ENCODE peak calls at places on chromosomes 2 and 18, in nine cellular contexts. One of them, this sample, is unnamed.

GRCh38 chr2:155748126-155748525 is 584.4 kb downstream of the NR4A2 start:
- DNase-seq in GM12878: no peak
- DNase-seq in A673: no peak
- DNase-seq in GM23248: no peak
- DNase-seq in fibroblast of lung: no peak
- DNase-seq in MM.1S: no peak
- DNase-seq in endothelial cell of umbilical vein: no peak
- DNase-seq in DND-41: no peak
- DNase-seq in K562: no peak
- DNase-seq in this sample: no peak

GRCh38 chr2:15041429-15041837 is 408.9 kb downstream of the LRATD1 start:
- DNase-seq in GM12878: no peak
- DNase-seq in A673: no peak
- DNase-seq in GM23248: no peak
- DNase-seq in fibroblast of lung: peak; percentile 25
- DNase-seq in MM.1S: no peak
- DNase-seq in endothelial cell of umbilical vein: no peak
- DNase-seq in DND-41: no peak
- DNase-seq in K562: no peak
- DNase-seq in this sample: no peak

GRCh38 chr2:137980459-137980858 is 16.2 kb downstream of the HNMT start:
- DNase-seq in GM12878: no peak
- DNase-seq in A673: no peak
- DNase-seq in GM23248: peak; percentile 51
- DNase-seq in fibroblast of lung: no peak
- DNase-seq in MM.1S: no peak
- DNase-seq in endothelial cell of umbilical vein: no peak
- DNase-seq in DND-41: no peak
- DNase-seq in K562: no peak
- DNase-seq in this sample: no peak

GRCh38 chr2:19255481-19255880 is 102.9 kb downstream of the OSR1 start:
- DNase-seq in GM12878: no peak
- DNase-seq in A673: no peak
- DNase-seq in GM23248: no peak
- DNase-seq in fibroblast of lung: no peak
- DNase-seq in MM.1S: no peak
- DNase-seq in endothelial cell of umbilical vein: no peak
- DNase-seq in DND-41: no peak
- DNase-seq in K562: no peak
- DNase-seq in this sample: no peak

GRCh38 chr18:23270999-23271680 is 135.9 kb downstream of the CABLES1 start:
- DNase-seq in GM12878: no peak
- DNase-seq in A673: peak; percentile 41
- DNase-seq in GM23248: peak; percentile 11
- DNase-seq in fibroblast of lung: peak; percentile 64
- DNase-seq in MM.1S: no peak
- DNase-seq in endothelial cell of umbilical vein: peak; percentile 71
- DNase-seq in DND-41: no peak
- DNase-seq in K562: no peak
- DNase-seq in this sample: no peak

GRCh38 chr2:66555511-66556324 is 120.8 kb downstream of the MEIS1 start:
- DNase-seq in GM12878: no peak
- DNase-seq in A673: peak; percentile 54
- DNase-seq in GM23248: peak; percentile 45
- DNase-seq in fibroblast of lung: peak; percentile 22
- DNase-seq in MM.1S: no peak
- DNase-seq in endothelial cell of umbilical vein: peak; percentile 74
- DNase-seq in DND-41: no peak
- DNase-seq in K562: no peak
- DNase-seq in this sample: no peak

GRCh38 chr2:208346756-208347155 is 59.8 kb upstream of the PTH2R start:
- DNase-seq in GM12878: no peak
- DNase-seq in A673: no peak
- DNase-seq in GM23248: no peak
- DNase-seq in fibroblast of lung: no peak
- DNase-seq in MM.1S: no peak
- DNase-seq in endothelial cell of umbilical vein: no peak
- DNase-seq in DND-41: no peak
- DNase-seq in K562: no peak
- DNase-seq in this sample: no peak

GRCh38 chr18:12540751-12541150 is 117.2 kb downstream of the SPIRE1 start:
- DNase-seq in GM12878: no peak
- DNase-seq in A673: no peak
- DNase-seq in GM23248: no peak
- DNase-seq in fibroblast of lung: no peak
- DNase-seq in MM.1S: no peak
- DNase-seq in endothelial cell of umbilical vein: no peak
- DNase-seq in DND-41: no peak
- DNase-seq in K562: no peak
- DNase-seq in this sample: no peak

GRCh38 chr2:150142561-150142960 is 344.9 kb downstream of the RND3 start:
- DNase-seq in GM12878: no peak
- DNase-seq in A673: no peak
- DNase-seq in GM23248: peak; percentile 83
- DNase-seq in fibroblast of lung: peak; percentile 88
- DNase-seq in MM.1S: no peak
- DNase-seq in endothelial cell of umbilical vein: peak; percentile 83
- DNase-seq in DND-41: no peak
- DNase-seq in K562: no peak
- DNase-seq in this sample: no peak

GRCh38 chr18:56333146-56333545 is 305.2 kb downstream of the TXNL1 start:
- DNase-seq in GM12878: no peak
- DNase-seq in A673: no peak
- DNase-seq in GM23248: no peak
- DNase-seq in fibroblast of lung: no peak
- DNase-seq in MM.1S: no peak
- DNase-seq in endothelial cell of umbilical vein: no peak
- DNase-seq in DND-41: no peak
- DNase-seq in K562: no peak
- DNase-seq in this sample: no peak

GRCh38 chr2:240454031-240454901 is 18.8 kb downstream of the GPC1 start:
- DNase-seq in GM12878: no peak
- DNase-seq in A673: no peak
- DNase-seq in GM23248: no peak
- DNase-seq in fibroblast of lung: no peak
- DNase-seq in MM.1S: no peak
- DNase-seq in endothelial cell of umbilical vein: no peak
- DNase-seq in DND-41: no peak
- DNase-seq in K562: no peak
- DNase-seq in this sample: no peak
- TF ChIP-seq EZH2 in GM12878: peak; percentile 66
- TF ChIP-seq EZH2 in A673: peak; percentile 40
- TF ChIP-seq EZH2 in GM23248: no peak
- TF ChIP-seq EZH2 in fibroblast of lung: no peak
- TF ChIP-seq EZH2 in MM.1S: no peak
- TF ChIP-seq EZH2 in endothelial cell of umbilical vein: peak; percentile 93
- TF ChIP-seq EZH2 in DND-41: no peak
- TF ChIP-seq EZH2 in K562: no peak
- TF ChIP-seq EZH2 in this sample: no peak

DNA sequence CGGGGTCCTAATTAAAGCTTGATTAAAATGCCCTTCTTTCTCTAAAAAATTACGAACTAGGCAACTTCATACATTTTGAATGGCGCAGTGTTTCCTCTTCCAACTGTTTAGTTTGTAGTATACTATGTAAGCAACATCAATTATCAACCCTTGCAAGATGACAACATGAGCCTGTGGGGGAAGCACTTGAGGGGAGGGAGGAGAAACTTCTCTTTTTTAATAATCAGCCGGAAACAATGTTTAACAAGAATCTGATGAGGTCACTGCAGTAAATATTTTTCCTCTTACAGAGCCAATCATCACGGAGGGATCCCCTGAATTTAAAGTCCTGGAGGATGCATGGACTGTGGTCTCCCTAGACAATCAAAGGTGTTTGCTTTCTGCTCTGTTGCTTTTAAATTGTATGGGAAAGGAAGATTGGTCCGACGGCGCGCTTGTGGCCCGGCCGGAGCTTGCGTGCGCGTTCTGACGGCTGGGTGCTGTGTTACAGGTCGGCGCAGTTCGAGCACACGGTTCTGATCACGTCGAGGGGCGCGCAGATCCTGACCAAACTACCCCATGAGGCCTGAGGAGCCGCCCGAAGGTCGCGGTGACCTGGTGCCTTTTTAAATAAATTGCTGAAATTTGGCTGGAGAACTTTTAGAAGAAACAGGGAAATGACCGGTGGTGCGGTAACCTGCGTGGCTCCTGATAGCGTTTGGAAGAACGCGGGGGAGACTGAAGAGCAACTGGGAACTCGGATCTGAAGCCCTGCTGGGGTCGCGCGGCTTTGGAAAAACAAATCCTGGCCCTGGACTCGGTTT is 5.3 kb upstream of the DLX1 start:
- DNase-seq in GM12878: no peak
- DNase-seq in A673: peak; percentile 49
- DNase-seq in GM23248: no peak
- DNase-seq in fibroblast of lung: no peak
- DNase-seq in MM.1S: no peak
- DNase-seq in endothelial cell of umbilical vein: no peak
- DNase-seq in DND-41: no peak
- DNase-seq in K562: no peak
- DNase-seq in this sample: peak; percentile 52
- TF ChIP-seq EZH2 in GM12878: no peak
- TF ChIP-seq EZH2 in A673: no peak
- TF ChIP-seq EZH2 in GM23248: no peak
- TF ChIP-seq EZH2 in fibroblast of lung: no peak
- TF ChIP-seq EZH2 in MM.1S: no peak
- TF ChIP-seq EZH2 in endothelial cell of umbilical vein: no peak
- TF ChIP-seq EZH2 in DND-41: no peak
- TF ChIP-seq EZH2 in K562: no peak
- TF ChIP-seq EZH2 in this sample: peak; percentile 83

DNA sequence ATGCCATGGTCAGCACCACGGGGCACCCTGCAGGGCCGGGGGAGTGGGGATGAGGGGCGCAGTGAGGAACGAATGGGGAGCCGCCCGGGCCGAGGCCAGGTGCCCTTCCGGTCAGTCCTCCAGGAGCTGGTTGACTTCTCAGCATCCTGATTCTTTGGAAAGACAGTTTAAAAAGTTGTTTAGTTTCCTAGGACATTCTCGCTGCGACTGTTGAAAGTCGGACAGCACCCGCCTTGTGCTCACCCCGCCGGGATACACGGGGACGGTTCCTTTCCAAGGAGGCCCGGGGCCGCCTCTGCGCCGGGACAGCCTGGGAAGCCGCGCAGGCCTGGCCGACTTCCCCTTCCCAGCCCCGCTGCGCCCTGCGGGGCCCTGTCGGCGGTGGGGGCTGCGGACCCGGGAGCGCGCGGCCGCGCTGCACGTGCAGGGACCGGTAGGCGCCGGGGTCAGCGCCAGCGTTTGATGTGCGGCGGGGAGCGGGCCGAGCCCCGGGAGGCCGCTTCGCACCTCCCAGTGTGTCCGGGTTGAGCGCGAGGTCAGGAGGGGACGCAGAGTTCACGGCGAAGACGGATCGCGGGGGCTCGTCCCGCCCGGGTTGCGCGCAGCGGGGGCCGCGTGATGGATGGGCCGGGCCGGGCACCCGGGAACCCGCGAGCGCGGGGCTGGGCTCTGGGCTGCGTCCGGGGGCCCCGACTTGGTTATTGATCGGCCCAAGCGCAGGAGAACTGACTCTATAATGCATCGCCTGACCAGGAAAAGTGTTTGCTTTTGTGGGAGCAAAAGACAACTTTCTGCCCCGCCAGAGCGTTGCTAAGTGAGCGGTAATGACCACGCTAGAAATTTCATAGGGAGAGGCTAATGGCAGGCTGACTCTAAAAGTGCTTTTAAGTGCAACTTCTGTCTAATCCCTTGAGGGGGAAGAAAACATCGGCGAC is 28.0 kb upstream of the SMIM21 start:
- DNase-seq in GM12878: no peak
- DNase-seq in A673: no peak
- DNase-seq in GM23248: peak; percentile 51
- DNase-seq in fibroblast of lung: peak; percentile 35
- DNase-seq in MM.1S: no peak
- DNase-seq in endothelial cell of umbilical vein: peak; percentile 6
- DNase-seq in DND-41: no peak
- DNase-seq in K562: no peak
- DNase-seq in this sample: peak; percentile 57
- TF ChIP-seq EZH2 in GM12878: no peak
- TF ChIP-seq EZH2 in A673: peak; percentile 77
- TF ChIP-seq EZH2 in GM23248: peak; percentile 31
- TF ChIP-seq EZH2 in fibroblast of lung: no peak
- TF ChIP-seq EZH2 in MM.1S: no peak
- TF ChIP-seq EZH2 in endothelial cell of umbilical vein: no peak
- TF ChIP-seq EZH2 in DND-41: no peak
- TF ChIP-seq EZH2 in K562: no peak
- TF ChIP-seq EZH2 in this sample: peak; percentile 19

GRCh38 chr2:222306393-222307137 is 7.8 kb upstream of the PAX3 start:
- DNase-seq in GM12878: no peak
- DNase-seq in A673: peak; percentile 32
- DNase-seq in GM23248: no peak
- DNase-seq in fibroblast of lung: no peak
- DNase-seq in MM.1S: no peak
- DNase-seq in endothelial cell of umbilical vein: no peak
- DNase-seq in DND-41: no peak
- DNase-seq in K562: no peak
- DNase-seq in this sample: peak; percentile 51

GRCh38 chr2:222305510-222306392 is 7.0 kb upstream of the PAX3 start:
- DNase-seq in GM12878: no peak
- DNase-seq in A673: peak; percentile 72
- DNase-seq in GM23248: peak; percentile 37
- DNase-seq in fibroblast of lung: peak; percentile 33
- DNase-seq in MM.1S: no peak
- DNase-seq in endothelial cell of umbilical vein: no peak
- DNase-seq in DND-41: no peak
- DNase-seq in K562: no peak
- DNase-seq in this sample: peak; percentile 74

GRCh38 chr2:222307978-222308479 is 9.2 kb upstream of the PAX3 start:
- DNase-seq in GM12878: no peak
- DNase-seq in A673: no peak
- DNase-seq in GM23248: no peak
- DNase-seq in fibroblast of lung: no peak
- DNase-seq in MM.1S: no peak
- DNase-seq in endothelial cell of umbilical vein: no peak
- DNase-seq in DND-41: no peak
- DNase-seq in K562: no peak
- DNase-seq in this sample: no peak

GRCh38 chr2:222309361-222309760 is 10.6 kb upstream of the PAX3 start:
- DNase-seq in GM12878: no peak
- DNase-seq in A673: no peak
- DNase-seq in GM23248: no peak
- DNase-seq in fibroblast of lung: peak; percentile 20
- DNase-seq in MM.1S: no peak
- DNase-seq in endothelial cell of umbilical vein: no peak
- DNase-seq in DND-41: no peak
- DNase-seq in K562: no peak
- DNase-seq in this sample: no peak

DNA sequence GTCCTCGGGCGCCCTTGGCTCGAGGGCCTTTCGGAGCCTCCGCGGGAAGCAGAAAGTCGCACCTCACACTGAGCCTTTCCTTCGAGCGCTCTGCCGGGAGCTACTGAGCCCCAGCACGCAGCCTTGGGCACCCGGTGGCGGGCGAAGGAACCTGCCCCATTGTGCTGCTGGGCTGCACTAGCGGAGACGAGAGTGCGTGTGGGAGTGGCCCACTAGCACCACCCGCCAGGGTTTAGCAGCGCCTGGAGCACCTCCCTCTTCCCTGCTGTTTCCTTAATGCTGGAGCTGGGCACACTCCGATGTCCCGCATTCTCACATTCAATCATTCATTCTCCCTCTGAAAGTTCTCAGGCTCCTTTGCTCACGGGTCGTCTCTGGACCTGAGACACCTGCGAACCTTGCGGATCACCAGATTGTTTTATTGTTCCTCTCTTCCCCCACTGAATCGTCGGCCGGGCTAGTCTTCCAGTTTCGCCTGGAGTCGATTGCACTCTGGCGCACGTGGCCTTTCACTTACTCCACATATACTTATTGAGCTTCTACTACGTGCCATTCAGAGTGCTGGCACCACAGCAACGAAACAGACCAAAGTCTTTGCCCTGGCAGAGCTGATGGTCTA is 8.4 kb upstream of the PAX3 start:
- DNase-seq in GM12878: no peak
- DNase-seq in A673: peak; percentile 88
- DNase-seq in GM23248: no peak
- DNase-seq in fibroblast of lung: no peak
- DNase-seq in MM.1S: no peak
- DNase-seq in endothelial cell of umbilical vein: no peak
- DNase-seq in DND-41: no peak
- DNase-seq in K562: no peak
- DNase-seq in this sample: peak; percentile 68
- TF ChIP-seq EZH2 in GM12878: no peak
- TF ChIP-seq EZH2 in A673: no peak
- TF ChIP-seq EZH2 in GM23248: no peak
- TF ChIP-seq EZH2 in fibroblast of lung: no peak
- TF ChIP-seq EZH2 in MM.1S: no peak
- TF ChIP-seq EZH2 in endothelial cell of umbilical vein: no peak
- TF ChIP-seq EZH2 in DND-41: no peak
- TF ChIP-seq EZH2 in K562: no peak
- TF ChIP-seq EZH2 in this sample: peak; percentile 98

This sample was measured in GM23338.